ENCODE peak calls at places on chromosomes 13 and 19, in eight cellular contexts. Y, P, Z, V, R, H, J and D are unnamed samples.
A peak's percentile ranks its signal among the peaks of the same experiment; 100 is the strongest.

GRCh38 chr13:37058801-37059135 is 720 bp downstream of the SUPT20H start:
- DNase-seq in Y (peak; percentile 14), P (no peak), Z (no peak), V (peak; percentile 8), R (no peak), H (peak; percentile 4), J (no peak), D (peak; percentile 35)

GRCh38 chr19:46844067-46844489 is 6.6 kb downstream of the AP2S1 start:
- DNase-seq in Y (no peak), P (peak; percentile 96), Z (no peak), V (no peak), R (no peak), H (no peak), J (no peak), D (no peak)

GRCh38 chr19:19661141-19661674 is 2.3 kb downstream of the ATP13A1 start:
- DNase-seq in Y (no peak), P (no peak), Z (no peak), V (no peak), R (no peak), H (no peak), J (no peak), D (no peak)

GRCh38 chr13:113602291-113602970 is 17.9 kb downstream of the TFDP1 start:
- DNase-seq in Y (no peak), P (no peak), Z (no peak), V (no peak), R (no peak), H (no peak), J (no peak), D (no peak)

GRCh38 chr19:17624314-17624991 is 63.7 kb downstream of the UNC13A start:
- DNase-seq in Y (no peak), P (no peak), Z (no peak), V (no peak), R (no peak), H (no peak), J (no peak), D (no peak)

GRCh38 chr13:46947425-46948191 is 50.8 kb upstream of the HTR2A start:
- DNase-seq in Y (no peak), P (no peak), Z (no peak), V (no peak), R (no peak), H (no peak), J (no peak), D (no peak)

GRCh38 chr13:112756967-112757758 is 67.3 kb downstream of the ATP11A start:
- DNase-seq in Y (peak; percentile 88), P (no peak), Z (no peak), V (no peak), R (no peak), H (no peak), J (peak; percentile 72), D (no peak)

GRCh38 chr13:49448753-49449152 is 4.7 kb downstream of the SETDB2 start:
- DNase-seq in Y (no peak), P (no peak), Z (no peak), V (no peak), R (no peak), H (no peak), J (no peak), D (no peak)

GRCh38 chr19:30318261-30318660 is 53.9 kb upstream of the ZNF536 start:
- DNase-seq in Y (no peak), P (no peak), Z (no peak), V (no peak), R (no peak), H (no peak), J (no peak), D (no peak)

GRCh38 chr19:4034048-4035017 is 26.8 kb downstream of the PIAS4 start:
- DNase-seq in Y (no peak), P (no peak), Z (no peak), V (no peak), R (no peak), H (no peak), J (no peak), D (no peak)

GRCh38 chr19:8386990-8387389 is 3.2 kb upstream of the RAB11B start:
- DNase-seq in Y (no peak), P (no peak), Z (no peak), V (no peak), R (no peak), H (no peak), J (no peak), D (no peak)

GRCh38 chr19:2032296-2032941 is 16.9 kb upstream of the BTBD2 start:
- DNase-seq in Y (peak; percentile 87), P (peak; percentile 93), Z (peak; percentile 82), V (peak; percentile 37), R (peak; percentile 11), H (peak; percentile 90), J (peak; percentile 70), D (peak; percentile 48)

GRCh38 chr13:37495046-37495445 is 103.5 kb downstream of the POSTN start:
- DNase-seq in Y (no peak), P (no peak), Z (no peak), V (no peak), R (no peak), H (peak; percentile 65), J (peak; percentile 76), D (no peak)

GRCh38 chr19:43486412-43486811 is 18.1 kb downstream of the PHLDB3 start:
- DNase-seq in Y (no peak), P (no peak), Z (no peak), V (no peak), R (no peak), H (no peak), J (no peak), D (no peak)

GRCh38 chr13:101654916-101655315 is 202.4 kb downstream of the ITGBL1 start:
- DNase-seq in Y (no peak), P (peak; percentile 98), Z (no peak), V (no peak), R (no peak), H (no peak), J (no peak), D (no peak)

GRCh38 chr19:50173144-50173543 is 10.1 kb upstream of the IZUMO2 start:
- DNase-seq in Y (peak; percentile 40), P (no peak), Z (peak; percentile 15), V (no peak), R (no peak), H (no peak), J (no peak), D (no peak)

GRCh38 chr13:105616313-105617075 is 919.0 kb downstream of the EFNB2 start:
- DNase-seq in Y (no peak), P (no peak), Z (no peak), V (no peak), R (no peak), H (no peak), J (no peak), D (no peak)

GRCh38 chr19:18514800-18515682 is 6.8 kb downstream of the ELL start:
- DNase-seq in Y (no peak), P (peak; percentile 93), Z (no peak), V (no peak), R (peak; percentile 29), H (no peak), J (no peak), D (no peak)

GRCh38 chr19:37932985-37933953 is 26.3 kb downstream of the SIPA1L3 start:
- DNase-seq in Y (no peak), P (peak; percentile 57), Z (no peak), V (no peak), R (no peak), H (peak; percentile 62), J (no peak), D (peak; percentile 53)

GRCh38 chr19:15922021-15922420 is 12.3 kb downstream of the CYP4F11 start:
- DNase-seq in Y (no peak), P (no peak), Z (no peak), V (no peak), R (no peak), H (no peak), J (no peak), D (no peak)

GRCh38 chr19:47032171-47032811 is 12.7 kb downstream of the NPAS1 start:
- DNase-seq in Y (no peak), P (no peak), Z (peak; percentile 71), V (peak; percentile 51), R (peak; percentile 56), H (peak; percentile 35), J (peak; percentile 49), D (peak; percentile 56)

GRCh38 chr19:17830567-17831418 is 9.5 kb upstream of the INSL3 start:
- DNase-seq in Y (peak; percentile 99), P (peak; percentile 79), Z (no peak), V (no peak), R (no peak), H (peak; percentile 79), J (peak; percentile 74), D (peak; percentile 99)

GRCh38 chr19:50171752-50172151 is 8.7 kb upstream of the IZUMO2 start:
- DNase-seq in Y (no peak), P (no peak), Z (no peak), V (no peak), R (no peak), H (no peak), J (no peak), D (no peak)

GRCh38 chr19:30662211-30662861 is 290.2 kb downstream of the ZNF536 start:
- DNase-seq in Y (peak; percentile 50), P (no peak), Z (no peak), V (no peak), R (no peak), H (no peak), J (no peak), D (no peak)

GRCh38 chr13:98565726-98566577 is 11.0 kb downstream of the STK24 start:
- DNase-seq in Y (no peak), P (no peak), Z (no peak), V (no peak), R (no peak), H (peak; percentile 47), J (no peak), D (no peak)

GRCh38 chr19:45613926-45614725 is 12.1 kb upstream of the GPR4 start:
- DNase-seq in Y (peak; percentile 95), P (peak; percentile 92), Z (peak; percentile 82), V (no peak), R (no peak), H (peak; percentile 77), J (no peak), D (no peak)